ENCODE peak calls at places on chromosome 17, in four cellular contexts. T, X, D and A are unnamed samples.

GRCh38 chr17:56596741-56597494 is 3.4 kb downstream of the NOG start:
- DNase-seq in X (no peak), T (no peak), D (peak), A (no peak)

GRCh38 chr17:50129946-50130777 is at the start of gene SAMD14:
- DNase-seq in X (no peak), D (peak), T (no peak), A (no peak)

GRCh38 chr17:82031303-82031884 is at the start of gene RAC3:
- DNase-seq in T (no peak), X (no peak), D (peak), A (peak)

GRCh38 chr17:60146206-60146605 is 3.6 kb upstream of the CA4 start:
- DNase-seq in X (no peak), D (no peak), T (no peak), A (no peak)

GRCh38 chr17:49756805-49757496 is 7.0 kb downstream of the FAM117A start:
- DNase-seq in X (no peak), T (no peak), D (no peak), A (no peak)

GRCh38 chr17:50361561-50362480 is 11.2 kb downstream of the MRPL27 start:
- DNase-seq in X (peak), D (peak), T (peak), A (peak)

GRCh38 chr17:57484081-57484666 is 227.9 kb downstream of the MSI2 start:
- DNase-seq in T (no peak), X (no peak), D (no peak), A (no peak)

GRCh38 chr17:82216301-82217119 is 3.9 kb upstream of the CCDC57 start:
- DNase-seq in X (no peak), T (peak), D (peak), A (no peak)

GRCh38 chr17:45783593-45784292 is 377 bp upstream of the CRHR1 start:
- DNase-seq in X (no peak), D (peak), T (no peak), A (peak)

GRCh38 chr17:29084476-29085148 is 41.7 kb downstream of the PIPOX start:
- DNase-seq in D (no peak), X (no peak), T (no peak), A (no peak)

GRCh38 chr17:80346498-80347275 is 68.3 kb upstream of the ENDOV start:
- DNase-seq in T (no peak), D (no peak), X (no peak), A (no peak)

GRCh38 chr17:68718924-68719323 is 117.8 kb upstream of the FAM20A start:
- DNase-seq in X (no peak), D (no peak), T (no peak), A (no peak)

GRCh38 chr17:33218657-33219298 is 74.3 kb downstream of the ASIC2 start:
- DNase-seq in D (no peak), X (no peak), T (no peak), A (no peak)

GRCh38 chr17:78538033-78538776 is 39.0 kb downstream of the DNAH17 start:
- DNase-seq in D (peak), T (no peak), X (no peak), A (no peak)

GRCh38 chr17:78490673-78491072 is 86.5 kb downstream of the DNAH17 start:
- DNase-seq in X (no peak), D (no peak), T (no peak), A (no peak)

GRCh38 chr17:82876602-82877391 is 37.0 kb upstream of the ZNF750 start:
- DNase-seq in D (peak), T (peak), X (peak), A (peak)

GRCh38 chr17:61410100-61410551 is 10.5 kb downstream of the TBX2 start:
- DNase-seq in T (peak), X (no peak), D (no peak), A (no peak)

GRCh38 chr17:8629371-8630226 is 926 bp downstream of the MYH10 start:
- DNase-seq in T (peak), D (peak), X (no peak), A (peak)

GRCh38 chr17:66960623-66961022 is 3.9 kb upstream of the CACNG4 start:
- DNase-seq in X (no peak), D (no peak), T (no peak), A (no peak)

GRCh38 chr17:45854209-45854608 is 9.5 kb downstream of the SPPL2C start:
- DNase-seq in D (no peak), T (no peak), X (no peak), A (no peak)

GRCh38 chr17:33572615-33573014 is 279.5 kb upstream of the ASIC2 start:
- DNase-seq in X (no peak), D (no peak), T (no peak), A (no peak)

GRCh38 chr17:68257924-68258323 is 10.1 kb downstream of the AMZ2 start:
- DNase-seq in D (no peak), T (no peak), X (no peak), A (no peak)

GRCh38 chr17:6714315-6714874 is 1.2 kb upstream of the SLC13A5 start:
- DNase-seq in X (no peak), T (no peak), D (no peak), A (no peak)

GRCh38 chr17:57861000-57861736 is 11.3 kb upstream of the MRPS23 start:
- DNase-seq in T (peak), D (peak), X (no peak), A (peak)

GRCh38 chr17:10226930-10227695 is 28.7 kb upstream of the GAS7 start:
- DNase-seq in X (no peak), D (peak), T (peak), A (peak)

GRCh38 chr17:50183439-50184001 is 17.7 kb downstream of the SGCA start:
- DNase-seq in T (no peak), D (no peak), X (no peak), A (no peak)

GRCh38 chr17:39663688-39664580 is 1.2 kb upstream of the TCAP start:
- DNase-seq in T (no peak), X (no peak), D (no peak), A (no peak)

GRCh38 chr17:68710976-68711375 is 109.8 kb upstream of the FAM20A start:
- DNase-seq in D (no peak), X (no peak), T (no peak), A (no peak)

GRCh38 chr17:8345052-8345690 is 5.5 kb downstream of the ODF4 start:
- DNase-seq in D (peak), X (no peak), T (no peak), A (no peak)

GRCh38 chr17:206941-207560 is 25.6 kb upstream of the DOC2B start:
- DNase-seq in T (no peak), X (no peak), D (no peak), A (peak)

GRCh38 chr17:48228720-48229119 is 121.2 kb downstream of the SNX11 start:
- DNase-seq in D (no peak), T (no peak), X (no peak), A (no peak)

GRCh38 chr17:41635121-41636097 is 11.0 kb upstream of the KRT17 start:
- DNase-seq in D (no peak), T (peak), X (no peak), A (peak)

GRCh38 chr17:18992454-18993130 is 12.0 kb downstream of the FAM83G start:
- DNase-seq in D (peak), X (no peak), T (no peak), A (no peak)